ENCODE peak calls at places on chromosomes 4 and X, in seven cellular contexts. Z is GM12878, P is K562, J is HCT116, M is H1, L is endothelial cell of umbilical vein, G is SK-N-SH. Q is an unnamed sample.

GRCh38 chr4:1321486-1321885 is 25.5 kb upstream of the UVSSA start:
- DNase-seq in P (no peak), J (no peak), L (no peak), M (no peak), Z (no peak), G (no peak), Q (no peak)

GRCh38 chr4:54784188-54784671 is 126.5 kb downstream of the KIT start:
- DNase-seq in L (no peak), G (no peak), P (peak), Z (no peak), M (no peak), J (no peak), Q (no peak)

GRCh38 chrX:1330605-1331004 is 6.0 kb upstream of the IL3RA start:
- DNase-seq in G (no peak), L (no peak), M (no peak), J (no peak), Z (peak), P (no peak), Q (no peak)

GRCh38 chr4:105306158-105306781 is 159.6 kb downstream of the TET2 start:
- DNase-seq in G (no peak), P (no peak), M (no peak), J (no peak), L (no peak), Z (peak), Q (no peak)

GRCh38 chr4:175951794-175952193 is 113.8 kb upstream of the WDR17 start:
- DNase-seq in G (no peak), Z (no peak), L (no peak), P (no peak), J (no peak), M (no peak), Q (no peak)

GRCh38 chrX:65674351-65674893 is 7.0 kb downstream of the MSN start:
- DNase-seq in M (no peak), Z (no peak), P (no peak), L (peak), G (no peak), J (no peak), Q (no peak)

GRCh38 chr4:100632163-100632562 is 114.3 kb upstream of the EMCN start:
- DNase-seq in G (no peak), J (no peak), P (no peak), L (no peak), Z (no peak), M (no peak), Q (no peak)

GRCh38 chr4:108940086-108941033 is 177.5 kb upstream of the ETNPPL start:
- DNase-seq in P (no peak), Z (no peak), G (no peak), J (no peak), L (no peak), M (no peak), Q (peak)

GRCh38 chrX:8738588-8739189 is 6.8 kb upstream of the ANOS1 start:
- DNase-seq in M (no peak), G (peak), P (peak), Z (no peak), L (peak), J (no peak), Q (peak)

GRCh38 chr4:43587746-43588145 is 695.2 kb downstream of the GRXCR1 start:
- DNase-seq in G (no peak), P (no peak), Z (no peak), M (no peak), J (no peak), L (no peak), Q (no peak)

GRCh38 chr4:123825596-123826291 is 429.1 kb downstream of the SPRY1 start:
- DNase-seq in Z (no peak), P (no peak), G (no peak), L (no peak), J (no peak), M (no peak), Q (no peak)

GRCh38 chr4:120304801-120305200 is 238.2 kb upstream of the MAD2L1 start:
- DNase-seq in G (no peak), P (no peak), J (no peak), M (no peak), L (no peak), Z (no peak), Q (no peak)

GRCh38 chr4:140450352-140450751 is 22.9 kb upstream of the CLGN start:
- DNase-seq in Z (no peak), J (no peak), G (no peak), M (no peak), P (no peak), L (no peak), Q (no peak)

GRCh38 chr4:10875144-10875799 is 190.7 kb upstream of the CLNK start:
- DNase-seq in P (no peak), M (no peak), Z (no peak), G (no peak), L (no peak), J (no peak), Q (no peak)

GRCh38 chr4:22874334-22874912 is 181.7 kb downstream of the GBA3 start:
- DNase-seq in P (no peak), J (no peak), M (no peak), L (no peak), Z (no peak), G (no peak), Q (no peak)

GRCh38 chrX:20352935-20353336 is 86.2 kb upstream of the RPS6KA3 start:
- DNase-seq in Z (peak), G (no peak), P (no peak), L (no peak), M (no peak), J (no peak), Q (no peak)

GRCh38 chr4:87679449-87680169 is 29.5 kb downstream of the DMP1 start:
- DNase-seq in M (peak), L (peak), P (peak), Z (peak), G (peak), J (peak), Q (no peak)

GRCh38 chr4:183658362-183659028 is 490 bp downstream of the RWDD4 start:
- DNase-seq in P (peak), J (no peak), M (no peak), G (peak), Z (no peak), L (peak), Q (no peak)

GRCh38 chrX:13828392-13828791 is 11.5 kb upstream of the GPM6B start:
- DNase-seq in Z (no peak), P (no peak), M (no peak), G (no peak), J (no peak), L (no peak), Q (no peak)

GRCh38 chrX:56233100-56233499 is 944 bp downstream of the KLF8 start:
- DNase-seq in G (no peak), P (no peak), Z (no peak), M (no peak), L (no peak), J (no peak), Q (no peak)
- H3K9ac ChIP-seq in G (no peak), P (no peak), Z (peak), M (no peak), L (peak), J (no peak), Q (no peak)

DNA sequence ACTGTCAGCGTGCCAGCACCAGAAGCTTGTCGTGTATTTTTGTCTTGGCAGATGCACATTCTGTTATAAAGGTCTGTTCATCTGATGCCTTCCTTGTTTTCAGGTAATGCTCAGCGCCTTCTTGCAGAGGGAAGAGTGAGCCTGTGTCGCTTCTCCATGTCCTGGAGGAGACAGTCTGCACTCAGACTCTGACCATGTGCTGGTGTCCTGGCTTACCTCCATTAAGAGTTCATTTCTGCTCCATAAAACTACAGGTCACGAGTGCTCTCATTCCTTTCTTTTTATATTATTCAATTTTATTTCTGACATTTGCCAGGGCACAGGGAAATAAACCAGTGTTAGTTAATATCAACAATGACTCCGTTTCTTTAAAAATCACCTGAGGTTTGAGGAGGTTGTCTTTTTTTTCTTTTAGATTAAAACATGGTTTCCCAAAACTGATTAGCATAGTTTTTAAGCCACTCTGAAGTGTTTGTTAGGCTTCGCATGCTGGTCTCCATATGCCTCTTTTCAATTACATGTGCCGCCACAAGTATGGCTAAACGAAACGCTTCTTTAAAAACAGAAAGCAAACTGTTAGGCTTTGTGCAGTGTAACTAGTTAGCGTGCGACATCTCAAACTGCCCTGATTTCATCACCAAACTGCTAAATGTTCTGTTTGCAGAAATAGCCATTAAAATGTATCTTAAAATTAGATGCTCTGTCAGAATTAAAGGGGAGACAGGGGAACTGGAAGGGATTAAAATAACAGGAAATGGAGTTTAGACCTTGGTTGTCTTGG is 215.3 kb upstream of the GK2 start:
- DNase-seq in J (no peak), Z (no peak), L (no peak), M (no peak), P (no peak), G (no peak), Q (no peak)
- TF ChIP-seq POLR2AphosphoS5 in J (no peak), Z (no peak), L (no peak), M (no peak), P (no peak), G (no peak), Q (no peak)

GRCh38 chr4:25847329-25847728 is 15.5 kb downstream of the SEL1L3 start:
- DNase-seq in P (no peak), L (no peak), Z (no peak), J (no peak), G (no peak), M (no peak), Q (no peak)

GRCh38 chr4:25844957-25845712 is 17.7 kb downstream of the SEL1L3 start:
- DNase-seq in M (no peak), G (no peak), L (no peak), P (no peak), Z (no peak), J (no peak), Q (no peak)

GRCh38 chr4:25845841-25846653 is 16.7 kb downstream of the SEL1L3 start:
- DNase-seq in Z (no peak), L (no peak), J (no peak), M (no peak), P (no peak), G (no peak), Q (no peak)

GRCh38 chr4:25842229-25842840 is 20.5 kb downstream of the SEL1L3 start:
- DNase-seq in G (no peak), P (no peak), Z (peak), J (no peak), L (no peak), M (no peak), Q (no peak)

DNA sequence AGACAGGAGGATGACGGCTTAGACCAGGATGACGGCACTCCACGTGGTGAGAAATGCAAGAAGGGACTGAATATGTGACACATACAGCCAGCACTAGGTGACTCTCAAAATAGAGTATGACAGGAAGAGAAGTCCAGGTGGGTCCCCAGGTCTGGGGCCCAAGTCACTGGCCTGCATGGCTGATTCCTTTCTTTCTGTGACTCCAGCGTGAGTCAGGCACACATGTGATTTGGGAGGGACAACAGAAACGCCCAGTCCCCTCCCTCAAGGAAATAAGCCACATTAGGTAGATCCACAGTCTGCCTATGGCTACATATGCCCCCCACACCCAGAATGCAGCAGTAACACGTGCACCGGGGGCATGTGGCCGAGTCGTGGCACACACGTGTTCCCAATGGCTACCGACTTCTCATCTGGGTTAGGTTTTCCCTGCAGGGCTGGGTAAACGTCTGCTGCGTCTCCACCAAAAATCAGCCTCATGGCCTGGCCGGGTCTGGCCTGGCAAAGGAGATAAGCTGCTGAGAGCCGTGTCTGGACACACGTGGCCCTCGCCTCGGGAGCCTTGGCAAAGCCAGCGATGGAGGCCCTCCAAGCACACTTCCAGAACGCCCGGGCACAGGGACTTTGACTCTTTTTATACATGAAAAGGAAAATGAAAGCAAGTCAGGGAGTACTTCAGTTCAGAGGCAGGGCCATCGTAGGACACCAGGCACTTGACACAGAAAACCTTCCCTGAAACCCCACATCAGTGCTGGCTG is 19.3 kb downstream of the SEL1L3 start:
- DNase-seq in L (no peak), Z (no peak), P (no peak), J (no peak), G (no peak), M (no peak), Q (no peak)
- H3K27ac ChIP-seq in L (no peak), Z (peak), P (no peak), J (no peak), G (no peak), M (no peak), Q (no peak)

DNA sequence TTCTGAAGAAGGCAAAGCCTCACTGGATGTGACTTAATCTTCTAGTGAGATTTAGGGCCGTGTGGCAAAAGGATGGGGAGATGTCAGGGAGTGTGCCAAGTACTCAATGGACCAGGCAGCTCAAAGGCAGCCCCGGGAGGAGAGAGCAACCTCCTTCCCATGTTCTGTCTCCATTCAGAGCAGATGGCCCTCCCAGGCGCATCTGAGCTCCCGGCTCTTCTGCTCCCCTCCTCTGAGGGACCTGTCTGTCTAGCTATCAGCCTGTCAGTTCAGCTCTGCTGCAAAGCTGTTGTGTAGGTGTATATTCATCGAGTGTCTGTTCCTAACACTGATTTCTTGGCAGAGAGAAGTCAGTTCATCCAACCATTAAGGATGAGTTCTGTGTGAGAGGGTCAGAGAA is 10.9 kb upstream of the PORCN start:
- DNase-seq in P (no peak), Z (no peak), G (no peak), M (no peak), L (no peak), J (no peak), Q (no peak)
- H3K9ac ChIP-seq in P (no peak), Z (no peak), G (no peak), M (no peak), L (no peak), J (no peak), Q (no peak)

GRCh38 chr4:122666527-122667245 is 45.8 kb upstream of the IL21 start:
- DNase-seq in M (no peak), G (no peak), P (no peak), Z (no peak), L (peak), J (peak), Q (no peak)
- TF ChIP-seq POLR2AphosphoS5 in M (no peak), G (peak), P (no peak), Z (no peak), L (no peak), J (no peak), Q (no peak)

GRCh38 chr4:6345866-6346265 is 76.2 kb downstream of the WFS1 start:
- DNase-seq in Z (no peak), G (no peak), M (no peak), L (no peak), P (no peak), J (no peak), Q (no peak)
- H3K27ac ChIP-seq in Z (no peak), G (no peak), M (no peak), L (no peak), P (no peak), J (no peak), Q (no peak)

GRCh38 chr4:155530290-155530689 is 136.4 kb upstream of the GUCY1A1 start:
- DNase-seq in M (no peak), P (no peak), G (no peak), Z (no peak), L (peak), J (no peak), Q (no peak)
- H3K9ac ChIP-seq in M (no peak), P (no peak), G (no peak), Z (no peak), L (no peak), J (no peak), Q (no peak)

GRCh38 chr4:14853186-14853946 is 148.9 kb upstream of the CPEB2 start:
- DNase-seq in L (no peak), G (no peak), Z (no peak), P (no peak), J (no peak), M (no peak), Q (no peak)
- TF ChIP-seq POLR2AphosphoS5 in L (no peak), G (no peak), Z (no peak), P (no peak), J (no peak), M (no peak), Q (no peak)

DNA sequence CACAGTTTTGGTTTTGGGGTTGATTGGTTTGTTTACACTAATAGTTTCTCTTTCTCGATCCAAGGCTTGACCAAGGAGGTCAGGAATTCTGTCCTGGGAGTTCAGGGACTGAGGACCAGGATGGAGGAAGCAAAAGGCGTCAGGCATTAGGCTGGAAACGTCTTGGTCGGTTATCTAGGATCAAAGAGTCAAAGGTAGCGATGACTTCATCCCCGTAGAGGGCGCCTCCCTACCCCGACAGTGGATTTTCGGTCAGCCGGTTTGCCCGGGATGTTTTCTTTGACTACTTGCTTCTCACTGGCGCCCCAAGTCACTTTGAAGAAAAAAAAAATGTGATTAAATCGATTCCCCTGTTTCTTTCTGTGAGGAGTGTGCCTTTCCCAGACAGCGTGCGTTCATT is 985 bp upstream of the FHDC1 start:
- DNase-seq in M (no peak), J (peak), G (no peak), L (no peak), P (peak), Z (no peak), Q (no peak)
- H3K27ac ChIP-seq in M (no peak), J (peak), G (no peak), L (no peak), P (no peak), Z (no peak), Q (no peak)

Q was measured in SK-N-MC.